ENCODE peak calls at places on chromosome X, in five cellular contexts. S, V, N, O and M are unnamed samples.

GRCh38 chrX:126820700-126821420 is 1.3 kb downstream of the PRR32 start:
- DNase-seq in S (no peak), V (no peak), N (no peak), O (no peak), M (no peak)

GRCh38 chrX:386768-387575 is at the start of gene PPP2R3B:
- DNase-seq in S (peak), V (no peak), N (peak), O (peak), M (peak)

GRCh38 chrX:108464604-108465003 is 25.0 kb downstream of the COL4A5 start:
- DNase-seq in S (no peak), V (no peak), N (no peak), O (no peak), M (no peak)

GRCh38 chrX:53184836-53185235 is 40.2 kb downstream of the KDM5C start:
- DNase-seq in S (no peak), V (no peak), N (peak), O (no peak), M (no peak)

GRCh38 chrX:129574214-129574613 is 34.2 kb downstream of the OCRL start:
- DNase-seq in S (no peak), V (no peak), N (no peak), O (no peak), M (no peak)

GRCh38 chrX:120334137-120334536 is 22.9 kb upstream of the TMEM255A start:
- DNase-seq in S (no peak), V (no peak), N (no peak), O (no peak), M (no peak)

GRCh38 chrX:63012574-63012973 is 338.6 kb downstream of the SPIN4 start:
- DNase-seq in S (no peak), V (no peak), N (no peak), O (no peak), M (no peak)

GRCh38 chrX:80306007-80306406 is 114.2 kb upstream of the TENT5D start:
- DNase-seq in S (no peak), V (no peak), N (no peak), O (no peak), M (no peak)

GRCh38 chrX:120274958-120275357 is 24.3 kb downstream of the ZBTB33 start:
- DNase-seq in S (no peak), V (no peak), N (no peak), O (no peak), M (no peak)

GRCh38 chrX:154486396-154487207 is at the start of gene UBL4A:
- DNase-seq in S (no peak), V (peak), N (no peak), O (peak), M (peak)